ENCODE peak calls at places on chromosomes 6 and 20, in six cellular contexts. T, Q, B, A, L and I are unnamed samples.

GRCh38 chr6:143368426-143368825 is 82.1 kb downstream of the ADAT2 start:
- DNase-seq in T (peak; percentile 2), Q (no peak), B (peak; percentile 44), A (no peak), L (no peak), I (no peak)

GRCh38 chr6:108699290-108700041 is 138.7 kb downstream of the FOXO3 start:
- DNase-seq in T (no peak), Q (no peak), B (no peak), A (no peak), L (no peak), I (no peak)

GRCh38 chr20:54407446-54407845 is 67.9 kb upstream of the DOK5 start:
- DNase-seq in T (no peak), Q (no peak), B (peak; percentile 93), A (no peak), L (no peak), I (no peak)

GRCh38 chr6:56497270-56497669 is 145.4 kb downstream of the DST start:
- DNase-seq in T (no peak), Q (no peak), B (no peak), A (no peak), L (no peak), I (no peak)

GRCh38 chr20:43699941-43700565 is 26.7 kb downstream of the GTSF1L start:
- DNase-seq in T (no peak), Q (no peak), B (no peak), A (no peak), L (no peak), I (no peak)

GRCh38 chr6:115643762-115644161 is 416.9 kb downstream of the FRK start:
- DNase-seq in T (peak; percentile 19), Q (no peak), B (peak; percentile 5), A (no peak), L (no peak), I (no peak)

GRCh38 chr6:13248053-13248452 is 80.3 kb downstream of the TBC1D7 start:
- DNase-seq in T (peak; percentile 2), Q (peak; percentile 50), B (no peak), A (no peak), L (peak; percentile 39), I (no peak)

GRCh38 chr6:138012682-138013081 is 94.5 kb downstream of the PERP start:
- DNase-seq in T (no peak), Q (no peak), B (peak; percentile 31), A (no peak), L (no peak), I (no peak)

GRCh38 chr20:41437836-41438235 is 71.2 kb upstream of the EMILIN3 start:
- DNase-seq in T (no peak), Q (no peak), B (peak; percentile 46), A (no peak), L (no peak), I (no peak)

GRCh38 chr20:48574383-48574782 is 253.4 kb downstream of the PREX1 start:
- DNase-seq in T (peak; percentile 68), Q (peak; percentile 70), B (peak; percentile 6), A (no peak), L (no peak), I (no peak)

GRCh38 chr6:73073238-73073637 is 152.1 kb downstream of the KHDC1L start:
- DNase-seq in T (peak; percentile 63), Q (no peak), B (peak; percentile 34), A (no peak), L (no peak), I (no peak)

GRCh38 chr6:111880181-111880944 is 7.1 kb upstream of the FYN start:
- DNase-seq in T (no peak), Q (no peak), B (peak; percentile 73), A (no peak), L (no peak), I (no peak)

GRCh38 chr6:158314737-158315136 is 2.5 kb downstream of the TULP4 start:
- DNase-seq in T (no peak), Q (no peak), B (no peak), A (no peak), L (no peak), I (no peak)

GRCh38 chr6:28401172-28401571 is 1.6 kb upstream of the ZSCAN12 start:
- DNase-seq in T (no peak), Q (no peak), B (peak; percentile 29), A (no peak), L (peak; percentile 51), I (no peak)

GRCh38 chr20:6750438-6750837 is 17.0 kb upstream of the BMP2 start:
- DNase-seq in T (no peak), Q (no peak), B (no peak), A (no peak), L (no peak), I (no peak)